ENCODE peak calls at places on chromosomes 7 and 10, in four cellular contexts. X is A673, K is thoracic aorta, G is HepG2. F is an unnamed sample.

GRCh38 chr7:138089080-138089901 is 13.0 kb downstream of the AKR1D1 start:
- DNase-seq in K (no peak), G (peak; percentile 48), X (no peak), F (no peak)

GRCh38 chr7:18844735-18845134 is 272.7 kb downstream of the TWIST1 start:
- DNase-seq in G (no peak), X (no peak), K (no peak), F (no peak)

GRCh38 chr10:3455385-3456334 is 283.1 kb upstream of the PITRM1 start:
- DNase-seq in K (no peak), G (no peak), X (no peak), F (no peak)

GRCh38 chr7:135562720-135563119 is 5.0 kb downstream of the NUP205 start:
- DNase-seq in G (no peak), X (no peak), K (no peak), F (no peak)

GRCh38 chr10:101444499-101444898 is 90.5 kb downstream of the BTRC start:
- DNase-seq in X (no peak), G (no peak), K (no peak), F (no peak)

GRCh38 chr10:77286851-77287250 is 350.8 kb downstream of the KCNMA1 start:
- DNase-seq in X (peak; percentile 44), K (no peak), G (no peak), F (no peak)

GRCh38 chr10:22429981-22430421 is 84.7 kb downstream of the SPAG6 start:
- DNase-seq in G (no peak), X (no peak), K (no peak), F (no peak)

GRCh38 chr7:135335628-135336139 is 102.0 kb downstream of the STRA8 start:
- DNase-seq in K (no peak), X (peak; percentile 72), G (peak; percentile 80), F (peak; percentile 54)

GRCh38 chr10:26969145-26969926 is 108.6 kb upstream of the ABI1 start:
- DNase-seq in G (no peak), K (no peak), X (no peak), F (no peak)

GRCh38 chr7:130849604-130850003 is 115.6 kb upstream of the KLF14 start:
- DNase-seq in K (no peak), X (no peak), G (no peak), F (no peak)

GRCh38 chr10:58335306-58336005 is 650 bp downstream of the UBE2D1 start:
- DNase-seq in K (no peak), X (no peak), G (peak; percentile 28), F (peak; percentile 37)

GRCh38 chr7:146388928-146389327 is 272.3 kb downstream of the CNTNAP2 start:
- DNase-seq in X (no peak), K (no peak), G (no peak), F (no peak)

GRCh38 chr7:133290676-133291332 is 37.9 kb downstream of the EXOC4 start:
- DNase-seq in X (no peak), G (no peak), K (no peak), F (no peak)

GRCh38 chr10:98425511-98426352 is 10.8 kb upstream of the PYROXD2 start:
- DNase-seq in G (peak; percentile 29), X (peak; percentile 44), K (no peak), F (no peak)

GRCh38 chr10:121436630-121437311 is 161.5 kb downstream of the FGFR2 start:
- DNase-seq in G (peak; percentile 28), K (no peak), X (no peak), F (no peak)

GRCh38 chr7:128404826-128405344 is 4.9 kb downstream of the IMPDH1 start:
- DNase-seq in X (no peak), K (no peak), G (no peak), F (no peak)

GRCh38 chr10:3782456-3783312 is 2.3 kb downstream of the KLF6 start:
- DNase-seq in X (peak; percentile 81), K (no peak), G (peak; percentile 82), F (peak; percentile 71)

GRCh38 chr7:12690041-12690878 is 2.8 kb downstream of the ARL4A start:
- DNase-seq in G (no peak), K (no peak), X (no peak), F (no peak)

GRCh38 chr10:103078309-103078615 is 114.8 kb downstream of the NT5C2 start:
- DNase-seq in G (no peak), K (no peak), X (no peak), F (no peak)

GRCh38 chr10:61284222-61284890 is 168.8 kb downstream of the TMEM26 start:
- DNase-seq in X (peak; percentile 81), G (peak; percentile 53), K (no peak), F (no peak)

GRCh38 chr10:112307631-112308502 is 24.7 kb downstream of the TECTB start:
- DNase-seq in K (no peak), X (peak; percentile 41), G (peak; percentile 61), F (peak; percentile 45)

GRCh38 chr10:100847440-100847839 is 65.3 kb upstream of the SLF2 start:
- DNase-seq in G (no peak), K (no peak), X (no peak), F (no peak)

GRCh38 chr7:133912916-133913697 is 214.0 kb upstream of the LRGUK start:
- DNase-seq in X (peak; percentile 15), G (no peak), K (no peak), F (no peak)

DNA sequence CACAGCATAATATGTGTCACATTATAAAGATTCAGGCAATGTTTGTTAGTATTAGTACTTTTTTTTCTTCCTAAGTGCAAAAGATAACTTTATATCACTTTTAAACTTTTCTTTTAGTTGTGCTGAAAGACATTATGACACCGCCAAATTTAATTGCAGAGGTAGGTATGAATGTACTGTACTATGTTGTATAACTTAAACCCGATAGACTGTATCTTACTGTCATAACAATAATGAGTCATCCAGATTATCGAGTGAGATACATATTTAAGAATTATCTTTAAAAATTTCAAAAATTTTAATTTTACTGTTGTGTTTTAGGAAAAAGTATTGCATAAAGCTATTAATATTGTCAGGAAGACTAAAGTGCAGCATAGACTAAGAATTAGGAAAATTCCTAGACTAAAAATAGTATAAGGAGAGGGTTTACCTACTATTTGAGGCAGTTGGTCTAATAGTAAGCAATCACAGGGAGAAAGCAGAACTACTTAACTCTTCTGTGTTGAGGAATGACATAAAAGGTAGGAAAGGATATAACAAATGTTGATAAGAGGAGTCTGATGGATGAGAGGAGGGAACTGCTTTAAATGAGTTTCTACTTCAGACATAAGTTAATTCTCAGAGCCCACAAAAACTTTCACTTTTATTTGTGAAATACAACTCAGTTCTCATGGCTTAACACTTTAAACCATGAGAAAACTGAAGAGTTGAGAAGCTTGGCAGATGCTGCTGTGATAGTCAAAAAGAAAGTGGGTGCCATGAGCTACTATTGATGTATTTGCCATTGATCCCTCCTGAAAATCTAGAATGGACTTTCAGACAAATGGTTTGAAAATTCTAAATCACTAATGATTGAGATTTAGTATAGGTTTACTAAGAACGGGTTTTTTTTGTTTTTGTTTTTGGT is 67.8 kb downstream of the PTEN start:
- DNase-seq in K (no peak), G (no peak), X (no peak), F (no peak)
- H3K4me1 ChIP-seq in K (peaks cover 68% of the 10 kb centered on the region), G (no peaks in the 10 kb centered on the region), X (peaks cover 88% of the 10 kb centered on the region), F (no peaks in the 10 kb centered on the region)

GRCh38 chr10:79331709-79332108 is 15.6 kb upstream of the PPIF start:
- DNase-seq in G (no peak), X (peak; percentile 71), K (no peak), F (no peak)

GRCh38 chr10:79334573-79334972 is 12.7 kb upstream of the PPIF start:
- DNase-seq in G (no peak), K (no peak), X (no peak), F (no peak)

GRCh38 chr10:79335470-79336235 is 11.6 kb upstream of the PPIF start:
- DNase-seq in K (no peak), G (peak; percentile 97), X (no peak), F (no peak)

GRCh38 chr10:79335094-79335469 is 12.2 kb upstream of the PPIF start:
- DNase-seq in G (no peak), K (no peak), X (no peak), F (no peak)

GRCh38 chr10:79333513-79333912 is 13.8 kb upstream of the PPIF start:
- DNase-seq in K (no peak), X (no peak), G (no peak), F (no peak)
- H3K27ac ChIP-seq in K (no peak overlapping the region), X (no peak overlapping the region), G (no peak overlapping the region), F (no peak overlapping the region)

GRCh38 chr7:117871401-117871777 is 1.9 kb downstream of the CTTNBP2 start:
- DNase-seq in K (no peak), G (no peak), X (no peak), F (no peak)

GRCh38 chr7:117871778-117872538 is 1.3 kb downstream of the CTTNBP2 start:
- DNase-seq in G (no peak), K (no peak), X (peak; percentile 63), F (no peak)

GRCh38 chr7:117872565-117873055 is 631 bp downstream of the CTTNBP2 start:
- DNase-seq in G (no peak), X (peak; percentile 48), K (no peak), F (no peak)

GRCh38 chr7:117869374-117869773 is 3.9 kb downstream of the CTTNBP2 start:
- DNase-seq in K (no peak), G (no peak), X (no peak), F (no peak)

DNA sequence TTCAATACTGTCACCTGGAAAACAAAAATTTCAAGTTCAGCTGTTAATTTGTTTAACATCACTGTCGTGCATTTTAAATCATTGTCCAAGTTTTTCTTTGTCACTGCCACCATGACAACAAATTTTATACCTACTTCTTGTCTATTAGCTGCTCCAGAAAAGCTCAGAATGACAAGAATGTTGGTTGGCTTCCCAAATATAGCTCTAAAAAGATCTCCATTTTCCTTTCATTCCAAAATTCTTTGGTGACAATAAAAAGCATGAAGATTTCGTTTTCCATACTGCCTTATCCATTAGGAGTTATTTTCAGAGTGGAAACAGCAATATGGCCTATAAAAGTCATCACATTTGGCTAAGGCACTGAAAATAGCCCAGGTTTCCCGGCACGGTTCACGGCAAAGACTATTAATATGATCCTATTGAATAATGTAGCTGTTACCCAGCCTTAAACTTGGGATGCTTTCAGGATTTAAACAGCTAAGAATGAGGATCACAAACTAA is 2.8 kb downstream of the CTTNBP2 start:
- DNase-seq in K (no peak), G (no peak), X (no peak), F (no peak)
- H3K4me3 ChIP-seq in K (no peak overlapping the region), G (no peak overlapping the region), X (peak overlapping the region; percentile 85), F (no peak overlapping the region)

GRCh38 chr10:75226656-75227055 is 9.1 kb downstream of the COMTD1 start:
- DNase-seq in X (no peak), K (no peak), G (no peak), F (no peak)
- H3K4me1 ChIP-seq in X (no peaks in the 10 kb centered on the region), K (peaks cover 32% of the 10 kb centered on the region), G (peaks cover 67% of the 10 kb centered on the region), F (peaks cover 7% of the 10 kb centered on the region)

DNA sequence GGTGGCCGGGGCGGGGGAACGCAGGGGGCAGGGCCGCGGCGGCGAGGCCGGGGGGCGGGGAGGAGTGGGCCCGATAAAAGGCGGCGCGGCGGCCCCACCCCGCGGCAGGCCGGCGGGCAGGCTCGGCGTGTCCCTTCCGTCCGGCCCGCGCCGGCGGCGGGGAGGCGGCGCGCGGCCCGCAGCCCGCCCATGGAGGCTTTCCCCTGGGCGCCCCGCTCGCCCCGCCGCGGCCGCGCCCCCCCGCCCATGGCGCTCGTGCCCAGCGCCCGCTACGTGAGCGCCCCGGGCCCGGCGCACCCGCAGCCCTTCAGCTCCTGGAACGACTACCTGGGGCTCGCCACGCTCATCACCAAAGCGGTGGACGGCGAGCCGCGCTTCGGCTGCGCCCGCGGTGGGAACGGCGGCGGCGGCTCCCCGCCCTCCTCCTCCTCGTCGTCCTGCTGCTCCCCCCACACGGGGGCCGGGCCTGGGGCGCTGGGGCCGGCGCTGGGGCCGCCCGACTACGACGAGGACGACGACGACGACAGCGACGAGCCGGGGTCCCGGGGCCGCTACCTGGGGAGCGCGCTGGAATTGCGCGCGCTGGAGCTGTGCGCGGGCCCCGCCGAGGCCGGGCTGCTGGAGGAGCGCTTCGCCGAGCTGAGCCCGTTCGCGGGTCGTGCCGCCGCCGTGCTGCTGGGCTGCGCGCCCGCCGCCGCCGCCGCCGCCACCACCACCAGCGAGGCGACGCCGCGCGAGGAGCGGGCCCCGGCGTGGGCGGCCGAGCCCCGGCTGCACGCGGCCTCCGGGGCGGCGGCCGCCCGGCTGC is at the start of gene NANOS1:
- DNase-seq in K (no peak), G (no peak), X (peak; percentile 44), F (no peak)
- H3K27ac ChIP-seq in K (peak within 1 kb of the TSS; percentile 83), G (peak within 1 kb of the TSS; percentile 35), X (no peak within 1 kb of the TSS), F (peak within 1 kb of the TSS; percentile 58)

F was measured in lung.